ENCODE peak calls at places on chromosomes 6 and 20, in four cellular contexts. N, Z, C and A are unnamed samples.
A peak's percentile ranks its signal among the peaks of the same experiment; 100 is the strongest.

GRCh38 chr20:50312682-50313187 is 122.1 kb downstream of the CEBPB start:
- DNase-seq in Z (no peak), N (peak; percentile 79), C (peak; percentile 83), A (peak; percentile 80)

GRCh38 chr20:3010985-3011723 is 32.3 kb upstream of the GNRH2 start:
- DNase-seq in Z (no peak), N (no peak), C (no peak), A (no peak)

GRCh38 chr20:56944546-56944945 is 315.4 kb downstream of the TFAP2C start:
- DNase-seq in N (no peak), C (no peak), Z (no peak), A (no peak)

GRCh38 chr20:50731930-50732690 is 730 bp downstream of the PARD6B start:
- DNase-seq in C (peak; percentile 44), N (peak; percentile 56), Z (no peak), A (no peak)

GRCh38 chr6:86357877-86358276 is 579.5 kb upstream of the HTR1E start:
- DNase-seq in C (no peak), N (no peak), Z (no peak), A (no peak)

GRCh38 chr20:31833130-31833930 is 12.1 kb downstream of the FOXS1 start:
- DNase-seq in C (no peak), Z (peak; percentile 55), N (peak; percentile 74), A (no peak)

GRCh38 chr6:109351231-109352132 is 30.8 kb downstream of the CD164 start:
- DNase-seq in C (no peak), Z (no peak), N (no peak), A (no peak)

GRCh38 chr20:49846206-49846807 is 33.7 kb downstream of the SLC9A8 start:
- DNase-seq in C (no peak), Z (peak; percentile 44), N (peak; percentile 41), A (no peak)

GRCh38 chr6:170438402-170438753 is 114.7 kb downstream of the PSMB1 start:
- DNase-seq in N (peak; percentile 98), C (peak; percentile 74), Z (no peak), A (peak; percentile 43)

GRCh38 chr20:584375-585301 is 25.5 kb downstream of the TCF15 start:
- DNase-seq in N (no peak), Z (no peak), C (no peak), A (no peak)

GRCh38 chr6:143634486-143634885 is 43.3 kb upstream of the PHACTR2 start:
- DNase-seq in N (peak; percentile 59), Z (no peak), C (no peak), A (no peak)

GRCh38 chr20:53149652-53150205 is 177.6 kb downstream of the TSHZ2 start:
- DNase-seq in N (no peak), Z (no peak), C (no peak), A (no peak)

GRCh38 chr6:145087034-145087433 is 648.3 kb downstream of the EPM2A start:
- DNase-seq in N (no peak), C (no peak), Z (no peak), A (no peak)

GRCh38 chr20:44038681-44039123 is 124.0 kb downstream of the TOX2 start:
- DNase-seq in C (peak; percentile 26), N (no peak), Z (no peak), A (peak; percentile 35)